ENCODE peak calls at places on chromosomes 4 and X, in seven cellular contexts. P, T, A, S, E, J and I are unnamed samples.

GRCh38 chr4:16289872-16290554 is 63.7 kb upstream of the TAPT1 start:
- DNase-seq in E (no peak), P (no peak), S (no peak), T (no peak), A (no peak), J (peak), I (peak)

GRCh38 chrX:48460031-48460430 is 10.0 kb downstream of the SLC38A5 start:
- DNase-seq in A (no peak), S (no peak), E (no peak), J (no peak), P (no peak), T (no peak), I (no peak)

GRCh38 chrX:19747672-19748610 is 139.5 kb downstream of the SH3KBP1 start:
- DNase-seq in T (no peak), J (no peak), P (peak), A (no peak), S (peak), E (no peak), I (no peak)

GRCh38 chr4:3679851-3680311 is 86.3 kb upstream of the ADRA2C start:
- DNase-seq in J (no peak), P (no peak), S (no peak), A (no peak), T (no peak), E (no peak), I (no peak)

GRCh38 chrX:14032383-14032782 is 2.7 kb upstream of the GEMIN8 start:
- DNase-seq in E (no peak), S (peak), A (no peak), J (peak), P (peak), T (no peak), I (no peak)

GRCh38 chrX:43882294-43882681 is at the start of gene MAOB:
- DNase-seq in S (peak), P (no peak), J (no peak), E (peak), T (no peak), A (no peak), I (peak)

GRCh38 chr4:38663021-38663800 is 788 bp upstream of the KLF3 start:
- DNase-seq in J (peak), T (peak), A (no peak), S (no peak), E (peak), P (no peak), I (no peak)

GRCh38 chr4:154033921-154034320 is 245.0 kb upstream of the SFRP2 start:
- DNase-seq in J (no peak), A (no peak), P (no peak), E (no peak), S (no peak), T (no peak), I (no peak)

GRCh38 chr4:42412251-42412650 is 15.0 kb downstream of the SHISA3 start:
- DNase-seq in T (no peak), A (no peak), E (no peak), S (no peak), P (no peak), J (peak), I (peak)

GRCh38 chr4:141761926-141762325 is 125.5 kb downstream of the IL15 start:
- DNase-seq in A (no peak), S (no peak), T (no peak), E (no peak), P (no peak), J (no peak), I (no peak)

GRCh38 chr4:75708218-75708691 is 16.1 kb upstream of the USO1 start:
- DNase-seq in P (no peak), A (no peak), J (no peak), S (peak), T (no peak), E (no peak), I (no peak)

GRCh38 chrX:119685225-119686066 is 7.5 kb downstream of the SEPTIN6 start:
- DNase-seq in P (no peak), T (no peak), A (no peak), J (no peak), S (no peak), E (no peak), I (no peak)

GRCh38 chr4:152462047-152462446 is 73.8 kb downstream of the FBXW7 start:
- DNase-seq in T (no peak), E (no peak), J (no peak), P (no peak), S (no peak), A (no peak), I (no peak)

GRCh38 chr4:109930469-109930868 is 17.8 kb downstream of the EGF start:
- DNase-seq in E (no peak), J (peak), A (no peak), T (no peak), P (no peak), S (no peak), I (no peak)

GRCh38 chr4:30763337-30763736 is 43.2 kb downstream of the PCDH7 start:
- DNase-seq in P (no peak), A (no peak), S (no peak), T (no peak), E (no peak), J (peak), I (no peak)

GRCh38 chr4:13371050-13371449 is 113.1 kb downstream of the RAB28 start:
- DNase-seq in S (no peak), A (no peak), P (no peak), E (no peak), J (no peak), T (no peak), I (no peak)

GRCh38 chr4:147843162-147843561 is 111.3 kb downstream of the ARHGAP10 start:
- DNase-seq in E (no peak), S (no peak), P (no peak), J (peak), A (no peak), T (no peak), I (peak)

GRCh38 chr4:154743683-154744340 is at the start of gene LRAT:
- DNase-seq in J (peak), T (peak), A (no peak), S (no peak), E (peak), P (no peak), I (peak)

GRCh38 chr4:102551946-102552575 is 50.9 kb downstream of the NFKB1 start:
- DNase-seq in P (no peak), J (no peak), A (no peak), S (no peak), E (no peak), T (no peak), I (no peak)

GRCh38 chr4:159162576-159162975 is 59.7 kb downstream of the RAPGEF2 start:
- DNase-seq in A (no peak), T (no peak), J (no peak), S (no peak), P (no peak), E (no peak), I (no peak)

GRCh38 chrX:138897621-138898492 is 186.3 kb upstream of the FGF13 start:
- DNase-seq in A (no peak), P (no peak), E (no peak), S (no peak), T (no peak), J (peak), I (peak)

GRCh38 chr4:47862297-47862696 is 24.4 kb upstream of the CORIN start:
- DNase-seq in J (no peak), P (no peak), S (no peak), E (no peak), T (no peak), A (no peak), I (no peak)

GRCh38 chr4:145830699-145831098 is 107.9 kb downstream of the ZNF827 start:
- DNase-seq in J (no peak), S (no peak), A (no peak), E (no peak), T (no peak), P (no peak), I (no peak)

GRCh38 chr4:127622923-127623754 is 9.6 kb upstream of the INTU start:
- DNase-seq in P (no peak), S (no peak), A (no peak), T (peak), J (peak), E (peak), I (peak)